ENCODE peak calls at places on chromosomes 12 and 14, in five cellular contexts. S, K, Q, A and G are unnamed samples.

GRCh38 chr14:76500011-76500410 is 124.1 kb downstream of the ESRRB start:
- DNase-seq in A (no peak), Q (peak; percentile 14), K (peak; percentile 60), S (no peak), G (no peak)

GRCh38 chr12:100199347-100200136 is 1.1 kb upstream of the ACTR6 start:
- DNase-seq in K (peak; percentile 86), Q (peak; percentile 21), A (peak; percentile 94), S (no peak), G (peak; percentile 52)

GRCh38 chr12:111775205-111776193 is 8.8 kb downstream of the ALDH2 start:
- DNase-seq in Q (peak; percentile 98), S (no peak), A (peak; percentile 93), K (peak; percentile 94), G (peak; percentile 60)

GRCh38 chr14:104217486-104218360 is 79.3 kb downstream of the KIF26A start:
- DNase-seq in K (no peak), Q (no peak), S (no peak), A (peak; percentile 65), G (no peak)

GRCh38 chr14:77238356-77238755 is 32.6 kb downstream of the NGB start:
- DNase-seq in Q (no peak), K (no peak), S (no peak), A (no peak), G (no peak)

GRCh38 chr14:87888136-87888999 is 104.6 kb downstream of the GALC start:
- DNase-seq in A (no peak), Q (no peak), S (no peak), K (peak; percentile 67), G (peak; percentile 20)

GRCh38 chr14:67729072-67729561 is 27.4 kb downstream of the RDH12 start:
- DNase-seq in Q (peak; percentile 33), S (no peak), A (peak; percentile 77), K (no peak), G (peak; percentile 82)

GRCh38 chr12:10251669-10252068 is 39.0 kb downstream of the GABARAPL1 start:
- DNase-seq in K (no peak), A (no peak), Q (no peak), S (no peak), G (no peak)

GRCh38 chr12:92063641-92064040 is 82.0 kb downstream of the BTG1 start:
- DNase-seq in A (no peak), Q (no peak), K (no peak), S (no peak), G (no peak)

GRCh38 chr12:93989913-93990312 is 158.5 kb upstream of the PLXNC1 start:
- DNase-seq in S (no peak), Q (no peak), K (no peak), A (no peak), G (no peak)

GRCh38 chr12:65640489-65640901 is 183.8 kb upstream of the HMGA2 start:
- DNase-seq in A (no peak), S (no peak), Q (no peak), K (no peak), G (no peak)

GRCh38 chr14:31692376-31692781 is 131.2 kb downstream of the NUBPL start:
- DNase-seq in A (no peak), Q (peak; percentile 25), S (no peak), K (no peak), G (no peak)

GRCh38 chr12:2754208-2754607 is 40.6 kb upstream of the FKBP4 start:
- DNase-seq in K (no peak), A (no peak), Q (no peak), S (no peak), G (no peak)

GRCh38 chr14:79825046-79825521 is 386.2 kb downstream of the DIO2 start:
- DNase-seq in K (no peak), S (no peak), Q (peak; percentile 77), A (no peak), G (peak; percentile 38)

GRCh38 chr14:100147691-100148464 is 11.6 kb downstream of the DEGS2 start:
- DNase-seq in S (no peak), K (no peak), Q (no peak), A (no peak), G (no peak)

GRCh38 chr14:23354990-23355389 is 2.3 kb upstream of the SLC22A17 start:
- DNase-seq in A (no peak), K (no peak), Q (no peak), S (no peak), G (no peak)

GRCh38 chr12:27335364-27336145 is 2.9 kb downstream of the BMAL2 start:
- DNase-seq in A (no peak), K (no peak), Q (no peak), S (no peak), G (peak; percentile 67)

GRCh38 chr12:100295764-100296555 is 29.0 kb downstream of the SCYL2 start:
- DNase-seq in K (no peak), A (no peak), Q (no peak), S (no peak), G (peak; percentile 17)

GRCh38 chr12:47087088-47087688 is 7.4 kb upstream of the AMIGO2 start:
- DNase-seq in S (no peak), A (no peak), K (no peak), Q (peak; percentile 66), G (no peak)

GRCh38 chr12:121740847-121741246 is 28.3 kb downstream of the TMEM120B start:
- DNase-seq in Q (no peak), A (no peak), S (no peak), K (no peak), G (no peak)

GRCh38 chr14:70906785-70907171 is 481 bp upstream of the PCNX1 start:
- DNase-seq in Q (no peak), A (no peak), K (no peak), S (no peak), G (peak; percentile 44)

GRCh38 chr12:103955811-103956514 is 9.7 kb upstream of the TDG start:
- DNase-seq in A (no peak), S (no peak), K (no peak), Q (no peak), G (peak; percentile 20)

GRCh38 chr12:18224745-18225144 is 36.6 kb upstream of the PIK3C2G start:
- DNase-seq in A (no peak), K (no peak), Q (peak; percentile 68), S (peak; percentile 4), G (peak; percentile 60)

GRCh38 chr14:44165286-44165685 is 341.8 kb downstream of the FSCB start:
- DNase-seq in Q (peak; percentile 59), A (no peak), K (no peak), S (no peak), G (no peak)

GRCh38 chr14:49581961-49582210 is 4.3 kb downstream of the RPS29 start:
- DNase-seq in K (no peak), A (no peak), S (no peak), Q (no peak), G (no peak)

GRCh38 chr12:18084080-18084479 is 5.9 kb downstream of the RERGL start:
- DNase-seq in A (no peak), S (no peak), Q (no peak), K (no peak), G (no peak)

GRCh38 chr12:7588703-7589329 is 76.9 kb downstream of the APOBEC1 start:
- DNase-seq in S (no peak), Q (peak; percentile 31), K (no peak), A (no peak), G (peak; percentile 58)

GRCh38 chr12:32399373-32400113 is at the start of gene FGD4:
- DNase-seq in Q (peak; percentile 91), A (peak; percentile 95), K (peak; percentile 95), S (no peak), G (peak; percentile 96)

GRCh38 chr12:39375206-39375808 is 67.6 kb downstream of the KIF21A start:
- DNase-seq in Q (no peak), K (no peak), S (no peak), A (no peak), G (no peak)

GRCh38 chr12:44716681-44717080 is 159.4 kb downstream of the NELL2 start:
- DNase-seq in A (no peak), Q (no peak), S (no peak), K (no peak), G (no peak)

GRCh38 chr12:113325938-113326337 is 9.0 kb downstream of the SLC8B1 start:
- DNase-seq in S (no peak), A (no peak), Q (peak; percentile 80), K (no peak), G (no peak)

GRCh38 chr12:120093336-120093591 is 23.3 kb downstream of the RAB35 start:
- DNase-seq in Q (no peak), A (no peak), K (no peak), S (no peak), G (no peak)

GRCh38 chr12:67433393-67434175 is 164.4 kb downstream of the CAND1 start:
- DNase-seq in Q (no peak), K (no peak), S (no peak), A (no peak), G (peak; percentile 53)

GRCh38 chr14:73472182-73473114 is 14.1 kb upstream of the NUMB start:
- DNase-seq in K (no peak), S (no peak), Q (peak; percentile 83), A (no peak), G (peak; percentile 75)

DNA sequence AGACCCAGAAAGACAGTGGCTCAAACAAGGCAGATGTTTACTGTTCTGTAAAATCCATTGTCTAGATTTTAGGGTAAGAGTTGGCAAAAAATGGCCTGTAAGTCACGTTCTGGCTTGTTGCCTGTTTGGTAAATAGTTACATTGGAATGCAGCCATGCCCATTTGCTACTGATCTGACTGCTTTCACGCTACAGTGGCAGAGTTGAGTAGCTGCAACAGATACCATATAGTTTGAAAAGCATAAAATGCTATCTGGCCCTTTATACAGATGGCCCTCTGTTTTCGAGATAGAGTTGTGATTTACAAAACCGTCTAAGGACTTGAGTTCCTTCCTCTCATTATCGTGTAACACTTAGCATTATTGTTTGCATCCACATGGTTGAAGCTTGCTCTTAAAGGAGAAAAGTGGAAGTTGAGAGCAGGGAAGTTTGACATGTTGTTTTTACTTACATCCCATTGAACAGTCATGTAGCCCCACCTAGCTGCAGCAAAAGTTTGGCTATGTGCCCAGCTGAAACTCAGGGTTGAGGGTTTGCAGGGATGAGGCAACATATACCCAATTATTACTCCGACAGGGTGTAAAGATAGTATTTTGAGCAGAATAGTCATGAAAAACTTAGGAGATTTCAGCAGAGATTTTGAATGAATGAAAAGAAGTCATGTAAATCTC is 11.3 kb upstream of the SCFD1 start:
- DNase-seq in Q (peak; percentile 87), K (no peak), S (no peak), A (no peak), G (peak; percentile 83)
- H3K4me3 ChIP-seq in Q (no peak overlapping the region), K (no peak overlapping the region), S (no peak overlapping the region), A (no peak overlapping the region), G (no peak overlapping the region)

GRCh38 chr14:74612346-74613021 is 447 bp upstream of the LTBP2 start:
- DNase-seq in S (no peak), K (peak; percentile 89), Q (peak; percentile 85), A (peak; percentile 96), G (peak; percentile 75)
- TF ChIP-seq CTCF in S (peak; percentile 99), K (peak; percentile 99), Q (peak; percentile 54), A (peak; percentile 74), G (peak; percentile 38)

GRCh38 chr12:49809369-49810158 is 18.6 kb downstream of the NCKAP5L start:
- DNase-seq in S (no peak), Q (no peak), K (no peak), A (no peak), G (no peak)
- H3K4me3 ChIP-seq in S (no peak overlapping the region), Q (no peak overlapping the region), K (peak overlapping the region; percentile 21), A (no peak overlapping the region), G (no peak overlapping the region)

DNA sequence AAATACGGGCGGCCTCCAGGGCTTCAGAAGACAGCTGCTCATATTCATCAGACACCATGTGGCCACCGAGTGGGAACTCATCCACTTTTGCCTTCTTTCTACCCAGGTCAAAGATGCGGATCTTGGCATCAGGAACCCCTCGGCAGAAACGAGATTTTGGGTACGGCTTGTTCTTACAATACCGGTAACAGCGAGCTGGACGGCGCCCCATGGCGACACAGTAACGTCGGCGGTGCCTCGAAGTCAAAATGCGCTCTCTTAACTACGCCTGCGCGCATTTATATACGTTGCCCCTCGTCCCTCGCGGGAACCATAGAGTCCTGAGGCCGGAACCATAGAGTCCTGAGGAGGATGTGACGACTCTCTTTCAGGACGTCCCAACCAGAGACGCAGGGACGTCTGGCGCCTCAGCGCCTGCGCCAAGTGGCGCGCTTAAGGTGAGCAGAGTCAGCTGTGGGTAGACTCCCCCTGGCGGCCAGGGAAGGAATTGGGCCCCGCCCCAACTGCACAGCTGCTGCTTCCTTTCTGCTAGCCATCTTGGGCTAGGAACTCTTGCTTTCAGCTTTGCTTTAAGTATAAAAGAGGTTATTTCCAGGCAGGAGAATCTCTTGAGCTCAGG is at the start of gene RPL10L:
- DNase-seq in K (no peak), A (peak; percentile 49), S (no peak), Q (no peak), G (no peak)
- TF ChIP-seq CTCF in K (no peak), A (no peak), S (peak; percentile 22), Q (no peak), G (no peak)